ENCODE peak calls at places on chromosomes 7 and 10, in four cellular contexts. One of them, this sample, is unnamed.

GRCh38 chr10:31906039-31906438 is 22.6 kb downstream of the ARHGAP12 start:
- DNase-seq in HCT116: no peak
- DNase-seq in GM12878: no peak
- DNase-seq in K562: no peak
- DNase-seq in this sample: no peak

GRCh38 chr7:39083781-39084180 is 106.1 kb downstream of the POU6F2 start:
- DNase-seq in K562: no peak
- DNase-seq in HCT116: no peak
- DNase-seq in GM12878: no peak
- DNase-seq in this sample: no peak

GRCh38 chr10:104580321-104580720 is 60.8 kb upstream of the SORCS3 start:
- DNase-seq in K562: no peak
- DNase-seq in GM12878: no peak
- DNase-seq in HCT116: no peak
- DNase-seq in this sample: no peak

GRCh38 chr7:139889186-139889871 is 60.3 kb downstream of the TBXAS1 start:
- DNase-seq in K562: no peak
- DNase-seq in HCT116: no peak
- DNase-seq in GM12878: no peak
- DNase-seq in this sample: no peak

GRCh38 chr7:24880886-24881285 is 99.1 kb downstream of the OSBPL3 start:
- DNase-seq in HCT116: no peak
- DNase-seq in K562: no peak
- DNase-seq in GM12878: no peak
- DNase-seq in this sample: no peak

GRCh38 chr10:72622271-72622670 is 3.6 kb downstream of the MICU1 start:
- DNase-seq in GM12878: no peak
- DNase-seq in K562: no peak
- DNase-seq in HCT116: no peak
- DNase-seq in this sample: no peak

GRCh38 chr7:23333671-23334246 is 34.6 kb downstream of the MALSU1 start:
- DNase-seq in K562: no peak
- DNase-seq in GM12878: no peak
- DNase-seq in HCT116: no peak
- DNase-seq in this sample: no peak

GRCh38 chr10:14022954-14023353 is 307.8 kb downstream of the FRMD4A start:
- DNase-seq in HCT116: no peak
- DNase-seq in GM12878: no peak
- DNase-seq in K562: no peak
- DNase-seq in this sample: no peak

GRCh38 chr10:45495438-45496152 is 121.6 kb downstream of the ALOX5 start:
- DNase-seq in GM12878: no peak
- DNase-seq in K562: peak; percentile 60
- DNase-seq in HCT116: peak; percentile 6
- DNase-seq in this sample: no peak

DNA sequence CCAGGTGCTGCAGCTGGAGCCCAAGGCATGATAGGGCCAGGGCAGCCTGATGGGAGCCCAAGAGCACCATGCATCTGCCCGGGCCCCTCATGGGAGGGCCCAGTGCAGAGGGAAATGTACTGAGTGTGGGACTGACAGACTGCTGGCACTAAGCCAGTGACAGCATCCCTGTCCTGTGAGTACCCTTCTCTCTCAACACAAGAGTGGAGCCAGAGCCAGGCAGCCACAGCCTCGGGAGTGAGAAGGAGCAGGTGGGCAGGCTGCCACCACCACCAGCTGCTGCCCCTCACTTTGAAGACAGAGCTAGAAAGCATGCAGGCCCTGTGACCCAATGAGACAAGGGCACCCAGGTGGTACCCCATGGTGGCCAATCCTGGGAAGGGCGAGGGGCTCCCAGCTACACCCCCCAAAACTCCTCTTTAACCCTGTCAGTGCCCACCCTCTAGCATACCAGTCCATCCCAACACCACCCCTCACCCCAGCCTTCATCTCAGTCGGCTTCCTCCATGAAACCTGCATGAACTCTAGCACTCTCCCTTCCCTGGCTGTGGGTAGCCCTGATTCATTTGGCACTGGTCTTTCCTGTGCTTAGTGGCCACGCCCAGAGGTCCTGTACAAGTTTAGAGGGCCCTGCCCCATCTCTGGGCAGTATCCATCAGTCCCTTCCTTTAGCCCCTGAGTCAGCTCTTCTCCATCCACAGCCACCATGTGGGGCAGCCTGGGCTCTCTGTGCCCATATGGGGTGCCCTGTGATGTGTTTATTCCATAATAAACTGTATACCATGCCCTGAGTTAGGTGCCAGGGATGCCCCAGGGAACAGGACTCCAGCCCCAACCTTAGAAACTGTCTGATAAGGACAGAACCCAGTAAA is 207.1 kb upstream of the ZMIZ1 start:
- DNase-seq in HCT116: no peak
- DNase-seq in K562: no peak
- DNase-seq in GM12878: no peak
- DNase-seq in this sample: no peak
- TF ChIP-seq JUND in HCT116: no peak
- TF ChIP-seq JUND in K562: no peak
- TF ChIP-seq JUND in GM12878: no peak
- TF ChIP-seq JUND in this sample: no peak

GRCh38 chr7:32161708-32162107 is 91.5 kb upstream of the PDE1C start:
- DNase-seq in K562: no peak
- DNase-seq in GM12878: no peak
- DNase-seq in HCT116: no peak
- DNase-seq in this sample: no peak
- TF ChIP-seq JUND in K562: no peak
- TF ChIP-seq JUND in GM12878: no peak
- TF ChIP-seq JUND in HCT116: no peak
- TF ChIP-seq JUND in this sample: no peak

DNA sequence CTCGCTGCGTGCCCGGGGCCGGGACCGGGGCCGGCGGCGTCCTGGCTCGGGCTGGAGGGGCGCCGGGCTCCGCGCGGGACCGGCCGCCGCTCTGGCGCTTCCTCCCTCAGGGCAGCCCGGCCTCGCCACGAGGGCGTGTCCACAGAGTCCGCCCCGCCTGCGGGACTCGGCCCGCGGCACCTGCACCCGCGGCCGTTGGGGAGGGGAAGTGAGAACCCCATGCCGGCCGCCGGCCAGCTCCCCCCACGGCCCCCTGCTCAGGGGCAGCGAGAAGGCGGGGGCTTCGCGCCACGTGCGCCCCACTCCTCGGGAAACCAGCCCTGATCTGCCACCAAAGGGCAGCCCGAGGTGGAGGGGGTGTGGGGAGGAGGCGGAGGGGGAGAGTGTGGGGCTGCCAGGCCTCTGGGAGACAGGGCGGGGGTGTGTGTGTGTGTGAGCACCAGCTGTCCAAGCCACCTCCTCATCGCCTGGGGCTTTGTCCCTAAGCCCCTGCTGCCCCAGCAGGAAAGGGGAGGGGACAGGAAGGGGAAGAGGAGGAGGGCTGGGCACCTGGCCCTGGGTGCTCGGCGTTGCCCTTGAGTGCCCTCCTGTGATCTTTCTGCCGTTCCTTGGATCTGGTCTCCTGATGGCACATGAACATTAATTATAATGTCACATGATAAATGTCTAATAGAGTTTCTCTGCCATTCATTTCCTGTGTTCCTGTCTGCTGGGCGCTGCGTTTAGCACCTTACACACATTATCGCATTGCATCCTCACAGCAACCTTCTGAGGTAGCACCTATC is at the start of gene PIK3AP1:
- DNase-seq in K562: peak; percentile 66
- DNase-seq in GM12878: no peak
- DNase-seq in HCT116: no peak
- DNase-seq in this sample: peak; percentile 62
- TF ChIP-seq JUND in K562: no peak
- TF ChIP-seq JUND in GM12878: no peak
- TF ChIP-seq JUND in HCT116: no peak
- TF ChIP-seq JUND in this sample: no peak

GRCh38 chr7:34331102-34331501 is 326.9 kb upstream of the NPSR1 start:
- DNase-seq in GM12878: no peak
- DNase-seq in K562: no peak
- DNase-seq in HCT116: no peak
- DNase-seq in this sample: no peak
- TF ChIP-seq JUND in GM12878: no peak
- TF ChIP-seq JUND in K562: no peak
- TF ChIP-seq JUND in HCT116: no peak
- TF ChIP-seq JUND in this sample: no peak

GRCh38 chr10:78181381-78182055 is 147.9 kb downstream of the RPS24 start:
- DNase-seq in HCT116: no peak
- DNase-seq in GM12878: no peak
- DNase-seq in K562: no peak
- DNase-seq in this sample: no peak
- TF ChIP-seq JUND in HCT116: no peak
- TF ChIP-seq JUND in GM12878: no peak
- TF ChIP-seq JUND in K562: no peak
- TF ChIP-seq JUND in this sample: no peak

DNA sequence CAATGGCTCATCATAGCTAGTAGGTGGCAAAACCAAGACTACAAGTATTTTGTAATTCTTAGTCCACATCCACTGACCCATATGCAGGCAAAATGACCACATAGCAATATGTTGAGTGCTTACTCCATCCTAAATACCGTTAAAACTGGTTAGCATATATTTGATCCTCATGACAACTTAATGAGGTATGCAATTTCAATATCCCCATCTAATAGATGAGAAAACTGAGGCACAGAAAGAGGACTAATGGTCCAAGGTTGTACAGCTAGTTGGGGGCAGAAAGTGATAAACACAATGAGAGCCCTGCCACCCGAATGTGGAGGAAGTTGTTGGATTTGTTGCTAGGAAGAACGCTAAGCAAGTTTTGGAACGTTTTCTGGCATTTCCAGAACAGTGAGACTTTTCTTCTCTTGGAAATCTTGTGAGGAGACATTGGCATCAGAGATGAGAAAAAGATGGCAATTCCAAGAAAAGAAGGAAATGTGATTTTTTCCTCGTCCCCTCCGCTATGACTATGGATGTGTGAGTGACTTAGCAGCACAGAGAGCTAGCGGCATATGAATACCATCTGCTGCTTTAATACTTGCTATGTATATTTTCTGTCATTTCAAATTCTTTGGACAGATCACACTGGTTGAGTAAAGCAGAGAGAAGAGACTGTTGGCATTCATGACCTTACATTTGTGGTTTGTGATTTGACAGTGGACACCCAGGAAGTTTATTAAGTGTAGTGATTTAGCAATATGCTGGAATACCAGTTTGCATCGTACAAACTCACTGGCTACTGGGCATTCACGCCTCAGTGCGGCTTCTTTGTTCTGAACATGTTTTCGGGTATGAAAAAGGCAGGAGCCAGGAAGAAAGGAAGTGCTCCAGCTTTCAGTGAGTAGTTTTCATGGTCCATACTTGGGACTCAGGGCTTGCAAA is 51.5 kb downstream of the NRCAM start:
- DNase-seq in HCT116: no peak
- DNase-seq in GM12878: no peak
- DNase-seq in K562: no peak
- DNase-seq in this sample: no peak
- TF ChIP-seq JUND in HCT116: no peak
- TF ChIP-seq JUND in GM12878: no peak
- TF ChIP-seq JUND in K562: no peak
- TF ChIP-seq JUND in this sample: no peak

DNA sequence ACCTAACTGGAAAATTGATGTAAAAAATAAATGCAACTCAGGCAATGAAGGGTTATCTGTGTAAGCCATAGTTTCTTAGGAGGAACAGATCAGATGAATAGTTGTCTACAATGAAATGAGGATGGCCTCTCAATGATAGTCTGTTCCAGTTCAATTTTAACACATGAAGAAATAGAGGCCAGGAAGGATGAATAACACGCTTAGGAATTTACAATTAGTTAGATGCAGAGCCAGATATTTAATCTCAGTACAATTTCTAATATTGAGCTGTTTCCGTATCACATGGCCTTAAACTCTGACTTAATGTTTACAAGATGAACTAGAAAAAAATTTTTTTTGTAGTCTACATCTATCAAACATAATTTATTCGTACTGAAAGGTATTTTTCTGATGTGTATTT is 176.6 kb downstream of the GALNT11 start:
- DNase-seq in K562: no peak
- DNase-seq in GM12878: no peak
- DNase-seq in HCT116: no peak
- DNase-seq in this sample: no peak
- TF ChIP-seq JUND in K562: no peak
- TF ChIP-seq JUND in GM12878: no peak
- TF ChIP-seq JUND in HCT116: no peak
- TF ChIP-seq JUND in this sample: no peak

GRCh38 chr7:148921806-148922205 is 37.7 kb upstream of the EZH2 start:
- DNase-seq in GM12878: no peak
- DNase-seq in HCT116: no peak
- DNase-seq in K562: no peak
- DNase-seq in this sample: no peak
- TF ChIP-seq JUND in GM12878: no peak
- TF ChIP-seq JUND in HCT116: no peak
- TF ChIP-seq JUND in K562: no peak
- TF ChIP-seq JUND in this sample: no peak

GRCh38 chr7:66256281-66256680 is 51.1 kb downstream of the TPST1 start:
- DNase-seq in GM12878: no peak
- DNase-seq in K562: no peak
- DNase-seq in HCT116: no peak
- DNase-seq in this sample: no peak

GRCh38 chr7:66250711-66251110 is 45.6 kb downstream of the TPST1 start:
- DNase-seq in K562: no peak
- DNase-seq in GM12878: no peak
- DNase-seq in HCT116: no peak
- DNase-seq in this sample: no peak

GRCh38 chr7:66257481-66257880 is 52.3 kb downstream of the TPST1 start:
- DNase-seq in K562: no peak
- DNase-seq in GM12878: no peak
- DNase-seq in HCT116: peak; percentile 28
- DNase-seq in this sample: peak; percentile 22

GRCh38 chr7:66258409-66258808 is 53.3 kb downstream of the TPST1 start:
- DNase-seq in HCT116: no peak
- DNase-seq in GM12878: no peak
- DNase-seq in K562: no peak
- DNase-seq in this sample: no peak

GRCh38 chr7:66255533-66256100 is 50.5 kb downstream of the TPST1 start:
- DNase-seq in GM12878: no peak
- DNase-seq in K562: no peak
- DNase-seq in HCT116: no peak
- DNase-seq in this sample: no peak
- TF ChIP-seq JUND in GM12878: no peak
- TF ChIP-seq JUND in K562: no peak
- TF ChIP-seq JUND in HCT116: no peak
- TF ChIP-seq JUND in this sample: no peak

DNA sequence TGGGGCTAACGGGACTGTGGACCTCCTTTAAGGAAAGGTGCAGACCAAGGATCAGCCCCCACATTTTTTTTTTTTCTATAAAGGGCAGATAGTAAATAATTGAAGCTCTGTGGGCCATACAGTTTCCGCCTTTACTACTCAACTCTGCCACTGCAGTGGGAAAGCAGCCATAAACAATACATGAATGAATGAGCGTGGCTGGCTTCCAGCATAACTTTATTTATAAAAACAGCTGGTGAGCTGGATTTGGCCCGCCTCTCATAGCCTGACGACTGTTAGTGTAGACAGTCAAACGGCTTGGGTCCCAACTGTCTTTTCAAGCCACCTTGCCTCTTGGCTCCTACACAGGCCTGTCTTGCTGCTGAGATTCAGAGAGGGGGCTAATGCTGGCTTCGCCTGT is 169.8 kb upstream of the GPR26 start:
- DNase-seq in GM12878: no peak
- DNase-seq in HCT116: no peak
- DNase-seq in K562: no peak
- DNase-seq in this sample: no peak
- TF ChIP-seq JUND in GM12878: no peak
- TF ChIP-seq JUND in HCT116: no peak
- TF ChIP-seq JUND in K562: no peak
- TF ChIP-seq JUND in this sample: no peak